ENCODE peak calls at places on chromosome 3, in nine cellular contexts. J is neural crest cell; C is NCI-H2227 treated with DMSO at 0.1 percent for 48 hours; Q is activated naive CD4-positive, alpha-beta T cell treated with anti-CD3 and anti-CD28 coated beads, Interleukin-2, amount 10 ng/mL, durations not matched to agents 7 days and 5 days; W is RCC 7860; G is AG04449; L is ureter; N is NAMALWA; P is astrocyte of the spinal cord. I is an unnamed sample.

GRCh38 chr3:33096103-33096868 is 660 bp downstream of the GLB1 start:
- DNase-seq in J (peak; percentile 6), C (no peak), Q (peak; percentile 68), W (no peak), G (no peak), L (peak; percentile 50), N (peak; percentile 51), P (peak; percentile 37), I (no peak)

GRCh38 chr3:197305854-197306253 is 7.4 kb upstream of the DLG1 start:
- DNase-seq in J (no peak), C (no peak), Q (no peak), W (peak; percentile 40), G (no peak), L (no peak), N (peak; percentile 56), P (peak; percentile 82), I (no peak)

GRCh38 chr3:25151497-25151896 is 276.6 kb upstream of the RARB start:
- DNase-seq in J (no peak), C (no peak), Q (no peak), W (no peak), G (no peak), L (no peak), N (no peak), P (no peak), I (no peak)

GRCh38 chr3:37833790-37834189 is 27.9 kb upstream of the CTDSPL start:
- DNase-seq in J (no peak), C (no peak), Q (no peak), W (no peak), G (no peak), L (no peak), N (peak; percentile 19), P (no peak), I (no peak)

GRCh38 chr3:14785207-14786155 is 33.3 kb upstream of the FGD5 start:
- DNase-seq in J (no peak), C (no peak), Q (no peak), W (no peak), G (no peak), L (no peak), N (no peak), P (no peak), I (no peak)

GRCh38 chr3:126124148-126124868 is 40.4 kb upstream of the SLC41A3 start:
- DNase-seq in J (no peak), C (no peak), Q (no peak), W (no peak), G (no peak), L (peak; percentile 39), N (peak; percentile 5), P (no peak), I (no peak)

GRCh38 chr3:44955917-44956316 is 20.1 kb downstream of the ZDHHC3 start:
- DNase-seq in J (no peak), C (no peak), Q (no peak), W (no peak), G (no peak), L (no peak), N (no peak), P (no peak), I (no peak)

GRCh38 chr3:15629860-15630597 is 28.5 kb downstream of the BTD start:
- DNase-seq in J (peak; percentile 34), C (peak; percentile 35), Q (peak; percentile 78), W (peak; percentile 70), G (no peak), L (peak; percentile 76), N (peak; percentile 91), P (peak; percentile 89), I (peak; percentile 69)

GRCh38 chr3:30289751-30290150 is 316.6 kb upstream of the TGFBR2 start:
- DNase-seq in J (no peak), C (no peak), Q (no peak), W (no peak), G (no peak), L (no peak), N (no peak), P (no peak), I (no peak)

I was measured in KG1.